ENCODE peak calls at places on chromosome 18, in five cellular contexts. One of them, this sample, is unnamed.
A peak's percentile ranks its signal among the peaks of the same experiment; 100 is the strongest.

GRCh38 chr18:22813648-22814328 is 119.3 kb upstream of the RBBP8 start:
- DNase-seq in mucosa of descending colon: peak; percentile 34
- DNase-seq in HT-29: peak; percentile 30
- DNase-seq in psoas muscle: no peak
- DNase-seq in AG08396: peak; percentile 41
- DNase-seq in this sample: no peak

GRCh38 chr18:37316468-37316867 is 249.1 kb downstream of the CELF4 start:
- DNase-seq in psoas muscle: no peak
- DNase-seq in AG08396: no peak
- DNase-seq in HT-29: no peak
- DNase-seq in mucosa of descending colon: no peak
- DNase-seq in this sample: no peak

GRCh38 chr18:36672437-36673344 is 156.1 kb downstream of the TPGS2 start:
- DNase-seq in HT-29: no peak
- DNase-seq in mucosa of descending colon: peak; percentile 28
- DNase-seq in AG08396: peak; percentile 33
- DNase-seq in psoas muscle: peak; percentile 72
- DNase-seq in this sample: no peak

GRCh38 chr18:55251186-55251995 is 292.1 kb upstream of the CCDC68 start:
- DNase-seq in mucosa of descending colon: no peak
- DNase-seq in psoas muscle: no peak
- DNase-seq in HT-29: peak; percentile 43
- DNase-seq in AG08396: peak; percentile 28
- DNase-seq in this sample: no peak

GRCh38 chr18:12369211-12369610 is 7.8 kb downstream of the AFG3L2 start:
- DNase-seq in AG08396: no peak
- DNase-seq in mucosa of descending colon: no peak
- DNase-seq in HT-29: no peak
- DNase-seq in psoas muscle: no peak
- DNase-seq in this sample: no peak

GRCh38 chr18:46261799-46262198 is 157.6 kb downstream of the HAUS1 start:
- DNase-seq in HT-29: no peak
- DNase-seq in AG08396: no peak
- DNase-seq in mucosa of descending colon: no peak
- DNase-seq in psoas muscle: no peak
- DNase-seq in this sample: no peak

GRCh38 chr18:80183273-80184050 is 63.9 kb downstream of the PARD6G start:
- DNase-seq in AG08396: no peak
- DNase-seq in mucosa of descending colon: no peak
- DNase-seq in HT-29: no peak
- DNase-seq in psoas muscle: no peak
- DNase-seq in this sample: no peak

GRCh38 chr18:63131944-63132818 is 187.4 kb downstream of the BCL2 start:
- DNase-seq in mucosa of descending colon: peak; percentile 47
- DNase-seq in HT-29: no peak
- DNase-seq in AG08396: no peak
- DNase-seq in psoas muscle: no peak
- DNase-seq in this sample: no peak

GRCh38 chr18:286515-287310 is 18.9 kb upstream of the THOC1 start:
- DNase-seq in AG08396: no peak
- DNase-seq in psoas muscle: no peak
- DNase-seq in mucosa of descending colon: no peak
- DNase-seq in HT-29: peak; percentile 22
- DNase-seq in this sample: no peak

GRCh38 chr18:28039078-28039477 is 137.9 kb downstream of the CDH2 start:
- DNase-seq in psoas muscle: no peak
- DNase-seq in HT-29: no peak
- DNase-seq in mucosa of descending colon: no peak
- DNase-seq in AG08396: no peak
- DNase-seq in this sample: peak; percentile 14

GRCh38 chr18:38237796-38238195 is 672.2 kb upstream of the CELF4 start:
- DNase-seq in AG08396: no peak
- DNase-seq in mucosa of descending colon: no peak
- DNase-seq in psoas muscle: no peak
- DNase-seq in HT-29: no peak
- DNase-seq in this sample: no peak

GRCh38 chr18:26228562-26229260 is 2.5 kb downstream of the TAF4B start:
- DNase-seq in HT-29: no peak
- DNase-seq in AG08396: no peak
- DNase-seq in mucosa of descending colon: no peak
- DNase-seq in psoas muscle: no peak
- DNase-seq in this sample: no peak

GRCh38 chr18:63271881-63272299 is 47.7 kb downstream of the BCL2 start:
- DNase-seq in mucosa of descending colon: no peak
- DNase-seq in HT-29: no peak
- DNase-seq in psoas muscle: peak; percentile 58
- DNase-seq in AG08396: no peak
- DNase-seq in this sample: no peak

GRCh38 chr18:48949051-48949605 is 1.6 kb downstream of the SMAD7 start:
- DNase-seq in AG08396: no peak
- DNase-seq in psoas muscle: peak; percentile 74
- DNase-seq in HT-29: no peak
- DNase-seq in mucosa of descending colon: peak; percentile 83
- DNase-seq in this sample: no peak